ENCODE peak calls at places on chromosomes 12 and 14, in seven cellular contexts. One of them, this sample, is unnamed.
A peak's percentile ranks its signal among the peaks of the same experiment; 100 is the strongest.

GRCh38 chr12:55972045-55972843 is 1.6 kb upstream of the RAB5B start:
- DNase-seq in upper lobe of right lung: no peak
- DNase-seq in CD8-positive, alpha-beta T cell: no peak
- DNase-seq in lung: peak; percentile 56
- DNase-seq in stomach: no peak
- DNase-seq in prostate gland: no peak
- DNase-seq in coronary artery: no peak
- DNase-seq in this sample: peak; percentile 90

GRCh38 chr14:81164167-81164774 is 56.5 kb downstream of the GTF2A1 start:
- DNase-seq in upper lobe of right lung: no peak
- DNase-seq in CD8-positive, alpha-beta T cell: peak; percentile 8
- DNase-seq in lung: peak; percentile 61
- DNase-seq in stomach: peak; percentile 46
- DNase-seq in prostate gland: peak; percentile 16
- DNase-seq in coronary artery: no peak
- DNase-seq in this sample: peak; percentile 94

GRCh38 chr12:64652346-64652745 is 42.1 kb downstream of the RASSF3 start:
- DNase-seq in upper lobe of right lung: no peak
- DNase-seq in CD8-positive, alpha-beta T cell: no peak
- DNase-seq in lung: no peak
- DNase-seq in stomach: no peak
- DNase-seq in prostate gland: no peak
- DNase-seq in coronary artery: no peak
- DNase-seq in this sample: no peak

GRCh38 chr12:45462506-45462905 is 246.6 kb downstream of the ANO6 start:
- DNase-seq in upper lobe of right lung: no peak
- DNase-seq in CD8-positive, alpha-beta T cell: no peak
- DNase-seq in lung: no peak
- DNase-seq in stomach: no peak
- DNase-seq in prostate gland: no peak
- DNase-seq in coronary artery: no peak
- DNase-seq in this sample: no peak

GRCh38 chr12:46401703-46402102 is 29.1 kb upstream of the SLC38A2 start:
- DNase-seq in upper lobe of right lung: no peak
- DNase-seq in CD8-positive, alpha-beta T cell: no peak
- DNase-seq in lung: no peak
- DNase-seq in stomach: no peak
- DNase-seq in prostate gland: no peak
- DNase-seq in coronary artery: no peak
- DNase-seq in this sample: no peak

GRCh38 chr14:102622262-102622885 is 29.9 kb downstream of the RCOR1 start:
- DNase-seq in upper lobe of right lung: no peak
- DNase-seq in CD8-positive, alpha-beta T cell: no peak
- DNase-seq in lung: no peak
- DNase-seq in stomach: no peak
- DNase-seq in prostate gland: no peak
- DNase-seq in coronary artery: no peak
- DNase-seq in this sample: no peak

GRCh38 chr12:8452036-8452435 is 3.7 kb upstream of the CLEC6A start:
- DNase-seq in upper lobe of right lung: no peak
- DNase-seq in CD8-positive, alpha-beta T cell: no peak
- DNase-seq in lung: no peak
- DNase-seq in stomach: no peak
- DNase-seq in prostate gland: no peak
- DNase-seq in coronary artery: no peak
- DNase-seq in this sample: no peak

GRCh38 chr14:71527807-71528206 is 404.4 kb upstream of the RGS6 start:
- DNase-seq in upper lobe of right lung: no peak
- DNase-seq in CD8-positive, alpha-beta T cell: no peak
- DNase-seq in lung: no peak
- DNase-seq in stomach: no peak
- DNase-seq in prostate gland: no peak
- DNase-seq in coronary artery: no peak
- DNase-seq in this sample: no peak

GRCh38 chr14:23067847-23068791 is 10.8 kb upstream of the CDH24 start:
- DNase-seq in upper lobe of right lung: no peak
- DNase-seq in CD8-positive, alpha-beta T cell: no peak
- DNase-seq in lung: no peak
- DNase-seq in stomach: no peak
- DNase-seq in prostate gland: no peak
- DNase-seq in coronary artery: peak; percentile 57
- DNase-seq in this sample: no peak

GRCh38 chr12:12990700-12991468 is 9.2 kb downstream of the HEBP1 start:
- DNase-seq in upper lobe of right lung: no peak
- DNase-seq in CD8-positive, alpha-beta T cell: no peak
- DNase-seq in lung: peak; percentile 37
- DNase-seq in stomach: no peak
- DNase-seq in prostate gland: no peak
- DNase-seq in coronary artery: no peak
- DNase-seq in this sample: no peak

GRCh38 chr12:15788266-15789214 is 648 bp downstream of the EPS8 start:
- DNase-seq in upper lobe of right lung: peak; percentile 68
- DNase-seq in CD8-positive, alpha-beta T cell: no peak
- DNase-seq in lung: peak; percentile 46
- DNase-seq in stomach: peak; percentile 60
- DNase-seq in prostate gland: peak; percentile 42
- DNase-seq in coronary artery: peak; percentile 83
- DNase-seq in this sample: peak; percentile 50

GRCh38 chr12:19129486-19130223 is at the start of gene PLEKHA5:
- DNase-seq in upper lobe of right lung: peak; percentile 86
- DNase-seq in CD8-positive, alpha-beta T cell: peak; percentile 27
- DNase-seq in lung: peak; percentile 59
- DNase-seq in stomach: peak; percentile 79
- DNase-seq in prostate gland: peak; percentile 57
- DNase-seq in coronary artery: peak; percentile 78
- DNase-seq in this sample: peak; percentile 67

GRCh38 chr14:102527255-102528232 is 18.0 kb upstream of the ANKRD9 start:
- DNase-seq in upper lobe of right lung: peak; percentile 69
- DNase-seq in CD8-positive, alpha-beta T cell: no peak
- DNase-seq in lung: no peak
- DNase-seq in stomach: peak; percentile 52
- DNase-seq in prostate gland: no peak
- DNase-seq in coronary artery: peak; percentile 66
- DNase-seq in this sample: peak; percentile 96

GRCh38 chr14:99191663-99192621 is 80.1 kb downstream of the BCL11B start:
- DNase-seq in upper lobe of right lung: no peak
- DNase-seq in CD8-positive, alpha-beta T cell: peak; percentile 59
- DNase-seq in lung: peak; percentile 53
- DNase-seq in stomach: peak; percentile 71
- DNase-seq in prostate gland: peak; percentile 68
- DNase-seq in coronary artery: no peak
- DNase-seq in this sample: peak; percentile 56

GRCh38 chr12:132918680-132919079 is 31.3 kb upstream of the CHFR start:
- DNase-seq in upper lobe of right lung: no peak
- DNase-seq in CD8-positive, alpha-beta T cell: no peak
- DNase-seq in lung: no peak
- DNase-seq in stomach: no peak
- DNase-seq in prostate gland: no peak
- DNase-seq in coronary artery: no peak
- DNase-seq in this sample: no peak

GRCh38 chr14:36518586-36519430 is 1.2 kb downstream of the NKX2-1 start:
- DNase-seq in upper lobe of right lung: peak; percentile 69
- DNase-seq in CD8-positive, alpha-beta T cell: no peak
- DNase-seq in lung: no peak
- DNase-seq in stomach: no peak
- DNase-seq in prostate gland: no peak
- DNase-seq in coronary artery: no peak
- DNase-seq in this sample: no peak

GRCh38 chr14:64605926-64606685 is 56.3 kb downstream of the PPP1R36 start:
- DNase-seq in upper lobe of right lung: no peak
- DNase-seq in CD8-positive, alpha-beta T cell: no peak
- DNase-seq in lung: no peak
- DNase-seq in stomach: no peak
- DNase-seq in prostate gland: no peak
- DNase-seq in coronary artery: no peak
- DNase-seq in this sample: peak; percentile 95

GRCh38 chr14:106845286-106846087 is 1319.1 kb downstream of the TMEM121 start:
- DNase-seq in upper lobe of right lung: peak; percentile 76
- DNase-seq in CD8-positive, alpha-beta T cell: peak; percentile 57
- DNase-seq in lung: peak; percentile 69
- DNase-seq in stomach: peak; percentile 87
- DNase-seq in prostate gland: peak; percentile 60
- DNase-seq in coronary artery: no peak
- DNase-seq in this sample: no peak

GRCh38 chr12:62732861-62733427 is 202.0 kb downstream of the PPM1H start:
- DNase-seq in upper lobe of right lung: no peak
- DNase-seq in CD8-positive, alpha-beta T cell: no peak
- DNase-seq in lung: no peak
- DNase-seq in stomach: no peak
- DNase-seq in prostate gland: no peak
- DNase-seq in coronary artery: no peak
- DNase-seq in this sample: peak; percentile 56

GRCh38 chr12:104314242-104314614 is 10.7 kb downstream of the EID3 start:
- DNase-seq in upper lobe of right lung: no peak
- DNase-seq in CD8-positive, alpha-beta T cell: no peak
- DNase-seq in lung: no peak
- DNase-seq in stomach: no peak
- DNase-seq in prostate gland: no peak
- DNase-seq in coronary artery: no peak
- DNase-seq in this sample: peak; percentile 80

GRCh38 chr12:10140001-10140400 is 10.0 kb upstream of the CLEC7A start:
- DNase-seq in upper lobe of right lung: no peak
- DNase-seq in CD8-positive, alpha-beta T cell: peak; percentile 35
- DNase-seq in lung: peak; percentile 45
- DNase-seq in stomach: no peak
- DNase-seq in prostate gland: no peak
- DNase-seq in coronary artery: no peak
- DNase-seq in this sample: peak; percentile 75

GRCh38 chr12:89225808-89226368 is 126.4 kb downstream of the DUSP6 start:
- DNase-seq in upper lobe of right lung: no peak
- DNase-seq in CD8-positive, alpha-beta T cell: no peak
- DNase-seq in lung: peak; percentile 77
- DNase-seq in stomach: peak; percentile 62
- DNase-seq in prostate gland: peak; percentile 91
- DNase-seq in coronary artery: no peak
- DNase-seq in this sample: peak; percentile 100

DNA sequence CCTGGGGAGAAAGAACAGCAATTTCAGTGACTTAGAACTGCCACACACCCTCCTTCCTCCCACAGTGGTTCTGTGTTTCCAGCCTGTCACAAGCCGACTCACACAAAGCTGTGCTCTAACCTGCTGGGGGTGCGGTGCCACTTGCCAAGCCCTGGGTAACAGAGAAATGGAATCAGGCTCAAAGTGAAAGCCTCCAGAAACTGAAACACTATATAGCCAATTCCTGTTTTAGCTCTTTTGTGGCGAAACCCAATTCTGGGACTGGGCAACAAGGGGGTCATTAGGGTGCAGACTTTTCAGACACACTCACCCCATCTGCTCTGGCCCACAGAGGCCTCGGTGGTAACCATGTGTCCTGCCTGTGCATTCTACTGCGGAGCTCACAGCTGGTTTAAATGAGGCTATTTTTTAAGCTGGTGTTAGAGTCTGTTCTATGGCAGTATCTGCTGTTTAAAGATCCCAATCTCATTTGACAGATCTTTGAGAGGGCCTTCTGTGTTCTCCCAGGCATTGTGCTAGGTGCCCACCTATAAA is 15.2 kb upstream of the ACTR6 start:
- DNase-seq in upper lobe of right lung: no peak
- DNase-seq in CD8-positive, alpha-beta T cell: no peak
- DNase-seq in lung: no peak
- DNase-seq in stomach: no peak
- DNase-seq in prostate gland: no peak
- DNase-seq in coronary artery: no peak
- DNase-seq in this sample: peak; percentile 13
- H3K4me3 ChIP-seq in upper lobe of right lung: no peak overlapping the region
- H3K4me3 ChIP-seq in CD8-positive, alpha-beta T cell: no peak overlapping the region
- H3K4me3 ChIP-seq in lung: no peak overlapping the region
- H3K4me3 ChIP-seq in stomach: no peak overlapping the region
- H3K4me3 ChIP-seq in prostate gland: no peak overlapping the region
- H3K4me3 ChIP-seq in coronary artery: peak overlapping the region; percentile 61
- H3K4me3 ChIP-seq in this sample: no peak overlapping the region

DNA sequence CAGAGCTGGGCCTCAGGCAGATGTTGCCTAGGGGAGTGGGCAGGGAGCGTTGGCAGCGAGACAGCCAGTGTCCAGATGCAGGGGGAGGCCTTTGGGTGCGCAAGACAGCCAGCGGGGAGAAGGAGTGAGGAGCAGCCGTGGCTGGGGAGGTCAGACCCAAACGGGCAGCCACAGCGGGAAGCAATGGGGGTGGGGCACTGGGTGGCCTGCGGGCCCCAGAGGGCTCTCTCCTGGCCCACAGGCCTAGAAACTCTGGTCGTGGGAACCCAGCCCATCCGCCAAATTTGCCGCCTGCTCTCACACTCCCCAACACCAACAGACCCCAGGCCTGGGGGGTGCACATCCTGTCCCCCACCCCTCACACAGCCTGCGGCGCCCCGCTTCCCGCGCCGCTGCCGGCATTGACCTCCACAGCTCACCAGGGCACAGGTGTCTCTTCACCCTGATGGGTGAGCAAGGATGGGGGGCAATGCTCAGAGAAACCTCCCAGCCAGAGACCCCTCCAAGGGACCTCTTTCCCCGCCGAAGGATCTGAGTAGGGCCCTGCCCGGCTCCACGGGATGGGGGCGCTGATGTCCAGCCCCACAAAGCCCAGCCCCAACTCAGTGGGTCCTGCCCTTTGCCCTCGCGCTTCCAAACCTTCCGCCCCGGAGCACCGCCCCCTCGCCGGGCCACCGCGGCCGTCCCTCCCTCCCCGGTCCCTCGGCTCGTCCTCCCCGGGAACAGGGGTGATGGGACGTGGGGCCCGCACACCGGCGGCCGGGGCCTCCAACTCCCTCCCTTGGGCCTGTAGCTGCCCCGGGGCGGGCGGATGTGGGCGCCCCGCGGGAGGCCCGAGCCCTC is 781 bp downstream of the HDAC7 start:
- DNase-seq in upper lobe of right lung: peak; percentile 91
- DNase-seq in CD8-positive, alpha-beta T cell: peak; percentile 43
- DNase-seq in lung: peak; percentile 76
- DNase-seq in stomach: peak; percentile 49
- DNase-seq in prostate gland: no peak
- DNase-seq in coronary artery: no peak
- DNase-seq in this sample: no peak
- TF ChIP-seq CTCF in upper lobe of right lung: peak; percentile 48
- TF ChIP-seq CTCF in CD8-positive, alpha-beta T cell: no peak
- TF ChIP-seq CTCF in lung: no peak
- TF ChIP-seq CTCF in stomach: no peak
- TF ChIP-seq CTCF in prostate gland: no peak
- TF ChIP-seq CTCF in coronary artery: no peak
- TF ChIP-seq CTCF in this sample: peak; percentile 13

GRCh38 chr12:124683725-124684124 is 116.3 kb upstream of the NCOR2 start:
- DNase-seq in upper lobe of right lung: no peak
- DNase-seq in CD8-positive, alpha-beta T cell: no peak
- DNase-seq in lung: no peak
- DNase-seq in stomach: no peak
- DNase-seq in prostate gland: no peak
- DNase-seq in coronary artery: no peak
- DNase-seq in this sample: no peak
- H3K4me3 ChIP-seq in upper lobe of right lung: no peak overlapping the region
- H3K4me3 ChIP-seq in CD8-positive, alpha-beta T cell: no peak overlapping the region
- H3K4me3 ChIP-seq in lung: no peak overlapping the region
- H3K4me3 ChIP-seq in stomach: no peak overlapping the region
- H3K4me3 ChIP-seq in prostate gland: no peak overlapping the region
- H3K4me3 ChIP-seq in coronary artery: no peak overlapping the region
- H3K4me3 ChIP-seq in this sample: no peak overlapping the region

DNA sequence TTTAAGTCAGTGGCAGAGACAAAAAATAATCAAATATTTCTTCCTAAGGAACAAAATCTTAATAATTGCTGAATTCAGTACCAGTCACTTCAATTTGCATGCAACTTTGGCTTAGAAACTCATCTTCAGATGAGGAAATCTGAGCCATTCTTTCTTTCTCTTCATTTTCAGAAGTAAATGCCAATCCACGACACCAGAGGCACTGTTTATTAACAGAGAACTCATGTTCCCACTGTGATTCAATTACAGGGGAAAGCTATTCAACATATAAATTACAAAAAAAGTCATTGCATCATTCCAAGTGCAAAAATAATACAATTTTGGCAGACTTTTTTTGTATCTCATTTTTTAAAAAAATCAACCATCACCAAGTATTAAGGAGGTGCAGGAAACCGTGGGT is 816.1 kb upstream of the TMEM132C start:
- DNase-seq in upper lobe of right lung: no peak
- DNase-seq in CD8-positive, alpha-beta T cell: no peak
- DNase-seq in lung: no peak
- DNase-seq in stomach: no peak
- DNase-seq in prostate gland: no peak
- DNase-seq in coronary artery: no peak
- DNase-seq in this sample: no peak
- TF ChIP-seq CTCF in upper lobe of right lung: no peak
- TF ChIP-seq CTCF in CD8-positive, alpha-beta T cell: no peak
- TF ChIP-seq CTCF in lung: no peak
- TF ChIP-seq CTCF in stomach: no peak
- TF ChIP-seq CTCF in prostate gland: no peak
- TF ChIP-seq CTCF in coronary artery: no peak
- TF ChIP-seq CTCF in this sample: no peak